ENCODE peak calls at places on chromosomes 1 and 21, in nine cellular contexts. O is WERI-Rb-1, U is psoas muscle, Y is fibroblast of mammary gland, X is GM12865, D is PC-9, L is AG10803, A is right lobe of liver, Q is fibroblast of lung. F is an unnamed sample.
A peak's percentile ranks its signal among the peaks of the same experiment; 100 is the strongest.

GRCh38 chr1:212247179-212247721 is 38.0 kb upstream of the PPP2R5A start:
- DNase-seq in X (no peak), A (no peak), L (peak; percentile 49), Y (peak; percentile 37), U (no peak), O (no peak), D (no peak), Q (peak; percentile 57), F (peak; percentile 71)

GRCh38 chr1:245874942-245875580 is 632.0 kb downstream of the SMYD3 start:
- DNase-seq in L (peak; percentile 100), O (no peak), Y (peak; percentile 99), D (no peak), U (no peak), X (no peak), A (peak; percentile 88), Q (peak; percentile 95), F (peak; percentile 100)

GRCh38 chr1:47031059-47031458 is 7.6 kb downstream of the CYP4X1 start:
- DNase-seq in Q (peak; percentile 0), O (no peak), X (no peak), U (no peak), A (no peak), D (no peak), Y (peak; percentile 48), L (peak; percentile 5), F (peak; percentile 14)

GRCh38 chr1:46134660-46135331 is 2.4 kb upstream of the PIK3R3 start:
- DNase-seq in Y (peak; percentile 95), U (no peak), D (peak; percentile 86), A (no peak), O (no peak), X (peak; percentile 57), Q (peak; percentile 75), L (peak; percentile 56), F (peak; percentile 47)

GRCh38 chr1:204443260-204443619 is 31.6 kb upstream of the PPP1R15B start:
- DNase-seq in Q (no peak), O (no peak), L (no peak), A (no peak), D (peak; percentile 95), U (no peak), Y (no peak), X (no peak), F (no peak)

GRCh38 chr1:155082301-155082940 is 3.8 kb downstream of the EFNA3 start:
- DNase-seq in O (peak; percentile 67), U (no peak), D (no peak), A (no peak), Y (no peak), Q (no peak), X (no peak), L (no peak), F (no peak)

GRCh38 chr1:8554956-8555534 is 237.1 kb downstream of the SLC45A1 start:
- DNase-seq in A (no peak), Q (peak; percentile 55), O (no peak), X (no peak), L (no peak), D (no peak), U (no peak), Y (peak; percentile 64), F (no peak)

GRCh38 chr1:30675289-30675688 is 48.1 kb downstream of the MATN1 start:
- DNase-seq in X (no peak), A (no peak), U (no peak), L (no peak), D (no peak), Y (no peak), Q (no peak), O (no peak), F (no peak)

GRCh38 chr21:41684381-41685245 is 82.2 kb downstream of the RIPK4 start:
- DNase-seq in X (no peak), Q (peak; percentile 33), U (no peak), O (no peak), A (no peak), Y (peak; percentile 67), D (peak; percentile 69), L (peak; percentile 66), F (no peak)

GRCh38 chr21:33265664-33266049 is 510 bp upstream of the IL10RB start:
- DNase-seq in Q (no peak), D (no peak), L (no peak), X (peak; percentile 85), U (peak; percentile 65), Y (peak; percentile 35), O (no peak), A (peak; percentile 56), F (peak; percentile 50)

GRCh38 chr1:247914941-247915662 is 5.0 kb upstream of the OR2T8 start:
- DNase-seq in X (no peak), O (no peak), D (no peak), L (no peak), Y (no peak), Q (no peak), U (no peak), A (no peak), F (no peak)

DNA sequence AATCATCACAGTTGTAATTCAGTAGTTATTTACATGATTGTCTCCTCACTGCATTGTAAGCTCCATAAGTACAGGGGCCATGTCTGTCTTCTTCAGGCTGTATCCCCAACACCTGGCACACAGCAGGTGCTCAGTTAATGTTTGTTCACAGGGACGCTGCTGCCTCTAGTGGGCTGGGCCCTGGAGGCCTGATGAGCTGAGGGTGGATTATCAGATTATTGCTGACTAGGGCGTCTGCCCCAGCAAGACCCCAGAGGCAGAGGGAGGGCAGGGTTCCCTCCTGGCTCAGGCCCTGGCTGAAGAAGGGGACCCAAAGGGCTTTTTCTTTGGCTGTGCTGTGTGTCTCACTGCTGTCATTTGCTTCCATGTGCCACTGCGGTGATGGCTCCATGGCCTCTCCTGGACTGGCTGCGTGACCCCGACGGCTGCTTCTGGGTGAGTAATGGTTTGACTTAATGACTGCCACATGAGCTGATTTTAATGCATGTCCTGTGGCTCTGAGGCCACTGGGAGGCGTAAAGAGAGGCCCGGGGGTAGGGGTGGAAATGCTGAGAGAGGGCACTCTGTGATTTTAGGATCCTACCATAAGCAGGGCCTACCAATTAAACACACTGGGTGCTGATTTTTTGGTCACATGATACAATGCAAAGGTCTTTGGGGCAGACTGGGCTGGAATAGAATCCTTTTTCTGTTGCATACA is 20.8 kb upstream of the EPB41 start:
- DNase-seq in D (no peak), O (peak; percentile 68), Q (no peak), A (no peak), U (peak; percentile 29), X (peak; percentile 35), Y (peak; percentile 56), L (peak; percentile 66), F (peak; percentile 77)
- TF ChIP-seq CTCF in D (no peak), O (peak; percentile 44), Q (peak; percentile 39), A (no peak), U (peak; percentile 5), X (peak; percentile 43), Y (peak; percentile 50), L (peak; percentile 64), F (peak; percentile 67)

GRCh38 chr1:228546541-228547463 is 59.6 kb downstream of the RNF187 start:
- DNase-seq in Y (no peak), L (no peak), O (no peak), A (no peak), D (no peak), Q (no peak), U (no peak), X (no peak), F (no peak)
- H3K4me3 ChIP-seq in Y (no peak overlapping the region), L (no peak overlapping the region), O (no peak overlapping the region), A (no peak overlapping the region), D (no peak overlapping the region), Q (no peak overlapping the region), U (no peak overlapping the region), X (no peak overlapping the region), F (no peak overlapping the region)

DNA sequence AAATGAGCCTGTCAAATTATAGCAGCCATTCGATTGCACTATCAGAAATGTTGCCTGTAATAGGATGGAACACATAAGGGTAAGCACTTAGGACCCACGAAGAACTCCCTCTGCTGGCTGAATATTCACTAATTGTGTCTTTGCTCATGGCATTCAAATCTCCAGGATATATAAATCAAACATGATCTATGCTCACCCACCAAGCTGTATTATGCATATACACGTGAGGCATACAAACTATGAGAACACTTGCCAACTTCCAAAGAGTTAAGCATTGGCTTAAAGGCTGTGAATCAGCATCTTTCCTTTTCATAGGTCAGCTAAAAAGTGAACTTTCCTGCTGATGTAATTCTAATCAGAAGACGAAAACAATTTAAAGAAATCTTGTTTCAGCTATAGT is 34.5 kb downstream of the TMPRSS15 start:
- DNase-seq in U (no peak), D (no peak), X (peak; percentile 6), A (no peak), Q (peak; percentile 5), L (no peak), O (peak; percentile 25), Y (peak; percentile 16), F (no peak)
- TF ChIP-seq CTCF in U (no peak), D (peak; percentile 28), X (peak; percentile 7), A (peak; percentile 33), Q (no peak), L (no peak), O (peak; percentile 51), Y (peak; percentile 13), F (no peak)

GRCh38 chr1:85583355-85584263 is 3.0 kb downstream of the CCN1 start:
- DNase-seq in U (no peak), D (no peak), X (no peak), L (no peak), O (no peak), Q (no peak), A (no peak), Y (peak; percentile 52), F (peak; percentile 46)
- H3K4me3 ChIP-seq in U (peak overlapping the region; percentile 74), D (peak overlapping the region; percentile 65), X (no peak overlapping the region), L (peak overlapping the region; percentile 96), O (no peak overlapping the region), Q (peak overlapping the region; percentile 94), A (peak overlapping the region; percentile 8), Y (peak overlapping the region; percentile 82), F (peak overlapping the region; percentile 78)

DNA sequence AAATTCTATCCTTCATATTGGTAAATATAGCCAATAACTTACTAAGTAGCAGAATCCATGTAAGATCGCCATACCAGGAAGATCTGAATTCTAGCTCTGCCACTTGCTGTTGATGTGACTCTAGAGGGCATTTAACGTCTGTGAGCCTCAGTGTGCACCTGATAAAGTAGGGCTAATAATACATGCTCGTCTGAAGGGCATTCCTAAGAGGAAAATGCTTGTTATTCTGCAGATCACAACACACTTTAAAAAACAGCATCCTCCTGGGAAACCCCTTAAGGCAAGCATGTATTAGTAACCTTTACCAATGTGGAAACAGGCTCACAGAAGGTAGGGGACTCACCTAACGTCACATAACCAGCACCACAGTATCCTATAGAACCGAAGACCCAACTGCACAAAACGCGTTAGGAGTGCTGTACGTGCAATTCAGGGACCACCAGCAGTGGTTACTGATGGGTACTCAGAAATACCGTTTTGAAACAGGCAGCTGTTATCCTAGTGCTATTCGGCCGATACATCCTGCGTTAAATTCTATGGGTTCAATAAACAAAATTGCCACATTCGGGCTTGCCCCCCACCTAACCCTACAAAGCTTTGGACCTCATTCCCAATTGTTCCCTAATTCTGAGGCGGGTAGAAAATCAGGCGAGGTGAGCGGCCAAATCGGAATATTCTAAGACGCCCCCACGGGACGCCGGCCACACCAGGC is 758 bp downstream of the DEPDC1 start:
- DNase-seq in Q (peak; percentile 28), U (no peak), A (no peak), X (peak; percentile 28), Y (no peak), D (peak; percentile 0), O (no peak), L (no peak), F (no peak)
- TF ChIP-seq CTCF in Q (no peak), U (no peak), A (no peak), X (no peak), Y (no peak), D (no peak), O (no peak), L (no peak), F (no peak)